ENCODE peak calls at places on chromosomes 2 and 18, in four cellular contexts. B is GM23338, A is stomach, K is breast epithelium. T is an unnamed sample.

GRCh38 chr2:240990266-240990529 is 8.2 kb upstream of the SNED1 start:
- DNase-seq in K (no peak), A (peak), B (no peak), T (no peak)

GRCh38 chr2:120847700-120848321 is 112.1 kb downstream of the GLI2 start:
- DNase-seq in A (no peak), B (no peak), K (no peak), T (no peak)

GRCh38 chr2:232838406-232838874 is 31.6 kb upstream of the SNORC start:
- DNase-seq in K (no peak), B (peak), A (no peak), T (no peak)

GRCh38 chr2:58107803-58108710 is 61.5 kb downstream of the VRK2 start:
- DNase-seq in B (peak), K (no peak), A (no peak), T (no peak)

GRCh38 chr2:231364961-231365810 is 30.3 kb upstream of the B3GNT7 start:
- DNase-seq in K (peak), A (no peak), B (no peak), T (no peak)

GRCh38 chr2:181077128-181077709 is 96.8 kb downstream of the UBE2E3 start:
- DNase-seq in B (peak), K (no peak), A (no peak), T (no peak)

GRCh38 chr18:59402432-59403090 is 43.5 kb upstream of the LMAN1 start:
- DNase-seq in B (peak), A (peak), K (peak), T (peak)

GRCh38 chr2:58240938-58241755 is at the start of gene FANCL:
- DNase-seq in K (peak), B (peak), A (peak), T (peak)

GRCh38 chr2:96665083-96665569 is 22.6 kb downstream of the FER1L5 start:
- DNase-seq in K (no peak), B (no peak), A (no peak), T (no peak)

GRCh38 chr2:170716851-170717598 is 1.9 kb downstream of the SP5 start:
- DNase-seq in B (peak), A (peak), K (no peak), T (peak)

GRCh38 chr2:65261676-65262075 is 34.0 kb downstream of the ACTR2 start:
- DNase-seq in B (no peak), A (no peak), K (no peak), T (no peak)

GRCh38 chr2:211216221-211216620 is 659.8 kb downstream of the CPS1 start:
- DNase-seq in B (peak), A (no peak), K (no peak), T (no peak)

GRCh38 chr2:120765031-120765910 is 29.6 kb downstream of the GLI2 start:
- DNase-seq in K (peak), A (no peak), B (no peak), T (peak)

GRCh38 chr18:62245699-62246098 is 58.6 kb downstream of the RELCH start:
- DNase-seq in B (peak), A (no peak), K (no peak), T (no peak)
- TF ChIP-seq CTCF in B (no peak), A (no peak), K (no peak), T (no peak)

GRCh38 chr2:127658146-127658545 is 12.2 kb downstream of the GPR17 start:
- DNase-seq in K (no peak), B (no peak), A (no peak), T (no peak)
- H3K4me3 ChIP-seq in K (no peak), B (no peak), A (no peak), T (no peak)

DNA sequence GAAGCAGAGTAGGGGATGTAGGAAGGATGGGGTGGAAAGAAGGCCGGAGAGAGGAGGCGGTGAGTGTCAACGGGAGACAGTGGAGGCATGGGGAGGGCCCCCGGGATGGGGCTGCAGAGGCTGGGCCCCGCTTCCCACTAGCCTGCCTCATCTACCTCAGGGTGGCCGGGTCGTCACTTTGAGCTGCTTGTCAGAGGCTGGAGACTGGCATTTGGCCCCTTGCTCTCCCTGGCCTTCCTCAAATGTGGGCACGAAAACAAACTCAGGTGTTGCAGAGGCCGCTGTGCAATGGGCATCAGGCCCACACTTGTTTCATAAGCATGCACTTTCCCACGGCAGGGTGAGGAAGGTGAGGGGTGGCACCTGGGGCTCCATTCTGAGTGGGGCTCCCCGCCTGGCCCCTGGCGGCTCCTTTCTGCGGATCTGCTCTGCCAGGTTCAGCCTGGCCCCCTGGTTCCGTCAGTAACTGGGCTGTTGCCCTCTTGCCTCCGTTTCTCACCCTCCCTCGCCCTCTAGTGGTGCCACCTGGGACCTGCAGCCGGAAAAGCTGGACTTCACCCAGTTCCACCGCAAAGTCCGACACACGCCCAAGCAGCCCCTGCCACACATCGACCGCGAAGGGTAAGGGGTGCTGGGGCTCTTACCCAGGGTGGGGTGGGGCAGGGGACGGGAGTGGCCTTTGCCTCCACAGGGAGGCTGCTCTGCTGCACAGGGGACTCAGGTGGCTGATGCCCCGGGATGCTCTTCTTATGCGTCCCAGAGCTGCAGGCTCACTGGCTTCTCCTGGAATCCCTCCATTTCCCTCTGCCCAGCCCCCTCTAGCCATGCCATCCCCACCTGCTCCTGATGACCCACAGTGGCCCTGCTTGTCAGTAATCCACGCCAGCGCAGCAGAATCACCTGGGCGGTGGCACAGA is 125.4 kb downstream of the CTIF start:
- DNase-seq in K (peak), B (peak), A (peak), T (peak)
- TF ChIP-seq POLR2AphosphoS5 in K (no peak), B (no peak), A (no peak), T (no peak)

GRCh38 chr2:69209482-69209881 is 177.5 kb downstream of the GFPT1 start:
- DNase-seq in A (no peak), K (no peak), B (peak), T (no peak)
- TF ChIP-seq CTCF in A (no peak), K (no peak), B (no peak), T (no peak)

GRCh38 chr2:122063716-122064115 is 308.3 kb downstream of the TSN start:
- DNase-seq in K (no peak), B (no peak), A (no peak), T (no peak)

GRCh38 chr2:122056853-122057252 is 301.4 kb downstream of the TSN start:
- DNase-seq in K (no peak), A (no peak), B (no peak), T (no peak)

GRCh38 chr2:122062506-122062905 is 307.1 kb downstream of the TSN start:
- DNase-seq in K (no peak), A (no peak), B (no peak), T (no peak)

GRCh38 chr2:122055541-122055940 is 300.1 kb downstream of the TSN start:
- DNase-seq in A (no peak), B (no peak), K (no peak), T (no peak)

GRCh38 chr2:122061206-122061605 is 305.8 kb downstream of the TSN start:
- DNase-seq in K (no peak), B (no peak), A (no peak), T (no peak)
- H3K4me3 ChIP-seq in K (no peak), B (no peak), A (no peak), T (no peak)

GRCh38 chr2:136135924-136136906 is 18.3 kb upstream of the CXCR4 start:
- DNase-seq in B (no peak), A (peak), K (no peak), T (no peak)
- TF ChIP-seq POLR2AphosphoS5 in B (no peak), A (peak), K (no peak), T (no peak)

DNA sequence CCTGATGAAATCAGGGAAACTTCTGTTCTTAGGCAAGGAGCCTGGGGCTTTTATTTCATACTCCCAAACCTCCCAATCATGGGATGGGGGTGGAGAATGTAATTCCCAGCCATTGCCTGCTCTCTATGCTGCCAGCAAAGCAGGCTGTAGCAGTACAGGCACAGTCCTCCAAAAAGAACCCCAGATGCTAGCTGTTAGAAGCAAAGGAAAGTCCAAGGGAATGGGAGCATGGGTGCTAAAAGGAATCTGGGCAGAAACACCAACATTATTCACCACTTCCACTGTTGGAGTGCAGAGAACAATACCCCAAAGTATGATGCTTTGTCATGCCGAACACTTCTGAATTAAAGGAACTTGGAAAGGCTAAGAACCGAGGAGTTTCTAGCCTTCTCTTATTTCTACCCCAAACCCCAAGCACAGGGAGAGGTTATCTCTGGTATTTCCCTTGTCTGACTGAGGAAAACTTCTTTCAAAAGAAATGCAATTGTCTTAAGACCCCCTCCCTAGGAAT is 24.7 kb downstream of the MDH1 start:
- DNase-seq in A (no peak), B (peak), K (no peak), T (no peak)
- TF ChIP-seq CTCF in A (no peak), B (no peak), K (no peak), T (no peak)

T was measured in suprapubic skin.